ENCODE peak calls at places on chromosomes 5 and 9, in ten cellular contexts. M is osteoblast; J is CD8-positive, alpha-beta T cell; K is adipocyte; C is fibroblast of lung; L is tibial artery; H is pancreas; S is cardiac muscle cell; V is BE2C; Y is stomach. U is an unnamed sample. For H3K4me1, the result is how much of the 10 kb centered on the place peaks cover.

GRCh38 chr9:79588488-79588887 is 16.7 kb downstream of the TLE4 start:
- DNase-seq in M (no peak), J (no peak), K (no peak), C (no peak), L (no peak), H (no peak), S (no peak), V (no peak), Y (no peak), U (no peak)

GRCh38 chr5:178895615-178896571 is at the start of gene ZFP2:
- DNase-seq in M (peak), J (peak), K (peak), C (peak), L (peak), H (peak), S (peak), V (peak), Y (peak), U (no peak)

GRCh38 chr9:78539188-78539587 is 242.3 kb downstream of the PSAT1 start:
- DNase-seq in M (no peak), J (no peak), K (no peak), C (no peak), L (no peak), H (no peak), S (no peak), V (no peak), Y (no peak), U (no peak)

GRCh38 chr9:13806731-13807130 is 507.2 kb downstream of the NFIB start:
- DNase-seq in M (no peak), J (no peak), K (no peak), C (no peak), L (no peak), H (no peak), S (no peak), V (no peak), Y (no peak), U (no peak)

GRCh38 chr9:137427454-137428310 is 4.5 kb downstream of the NOXA1 start:
- DNase-seq in M (peak), J (no peak), K (no peak), C (no peak), L (no peak), H (peak), S (no peak), V (peak), Y (no peak), U (no peak)

GRCh38 chr5:173744527-173744926 is 128.1 kb upstream of the BOD1 start:
- DNase-seq in M (no peak), J (no peak), K (no peak), C (no peak), L (no peak), H (no peak), S (no peak), V (no peak), Y (no peak), U (no peak)

GRCh38 chr5:150035139-150035893 is 34.8 kb downstream of the HMGXB3 start:
- DNase-seq in M (no peak), J (no peak), K (no peak), C (no peak), L (no peak), H (no peak), S (no peak), V (no peak), Y (no peak), U (no peak)

GRCh38 chr5:43422143-43422542 is 10.0 kb upstream of the CCL28 start:
- DNase-seq in M (no peak), J (no peak), K (peak), C (peak), L (no peak), H (no peak), S (no peak), V (no peak), Y (peak), U (no peak)

GRCh38 chr5:143425835-143426234 is 22.3 kb upstream of the NR3C1 start:
- DNase-seq in M (no peak), J (no peak), K (no peak), C (no peak), L (no peak), H (no peak), S (no peak), V (no peak), Y (no peak), U (no peak)

GRCh38 chr9:86854898-86855523 is 92.3 kb downstream of the GAS1 start:
- DNase-seq in M (peak), J (no peak), K (peak), C (peak), L (no peak), H (no peak), S (peak), V (no peak), Y (no peak), U (no peak)

GRCh38 chr5:14212838-14213237 is 69.7 kb downstream of the TRIO start:
- DNase-seq in M (no peak), J (no peak), K (no peak), C (no peak), L (no peak), H (no peak), S (no peak), V (no peak), Y (no peak), U (no peak)

GRCh38 chr9:128552744-128553221 is 396 bp downstream of the SPTAN1 start:
- DNase-seq in M (peak), J (no peak), K (peak), C (peak), L (peak), H (peak), S (peak), V (peak), Y (peak), U (peak)

GRCh38 chr5:52767766-52768480 is 19.8 kb upstream of the ITGA1 start:
- DNase-seq in M (no peak), J (no peak), K (no peak), C (no peak), L (no peak), H (no peak), S (no peak), V (no peak), Y (no peak), U (no peak)

GRCh38 chr5:7396169-7397004 is 449 bp downstream of the ADCY2 start:
- DNase-seq in M (peak), J (no peak), K (peak), C (peak), L (no peak), H (peak), S (peak), V (no peak), Y (no peak), U (no peak)

GRCh38 chr5:89396262-89396975 is 513.4 kb upstream of the MEF2C start:
- DNase-seq in M (no peak), J (no peak), K (peak), C (no peak), L (no peak), H (no peak), S (no peak), V (no peak), Y (no peak), U (no peak)

GRCh38 chr5:142250119-142250518 is 74.7 kb downstream of the SPRY4 start:
- DNase-seq in M (no peak), J (no peak), K (no peak), C (no peak), L (no peak), H (no peak), S (no peak), V (no peak), Y (no peak), U (no peak)

GRCh38 chr5:78758169-78758839 is 109.7 kb upstream of the LHFPL2 start:
- DNase-seq in M (peak), J (no peak), K (peak), C (peak), L (no peak), H (no peak), S (no peak), V (no peak), Y (no peak), U (no peak)

GRCh38 chr9:35675732-35676392 is 2.1 kb downstream of the CA9 start:
- DNase-seq in M (peak), J (peak), K (peak), C (no peak), L (no peak), H (peak), S (peak), V (peak), Y (peak), U (no peak)

GRCh38 chr5:71932649-71933338 is 174.5 kb upstream of the MAP1B start:
- DNase-seq in M (peak), J (no peak), K (peak), C (peak), L (peak), H (peak), S (peak), V (peak), Y (peak), U (no peak)

GRCh38 chr5:113283558-113283957 is 151.2 kb downstream of the TSSK1B start:
- DNase-seq in M (no peak), J (no peak), K (no peak), C (no peak), L (no peak), H (no peak), S (no peak), V (no peak), Y (no peak), U (no peak)

GRCh38 chr9:86369810-86370209 is 15.6 kb upstream of the TUT7 start:
- DNase-seq in M (no peak), J (no peak), K (no peak), C (peak), L (no peak), H (no peak), S (no peak), V (no peak), Y (no peak), U (no peak)

GRCh38 chr9:122718038-122718437 is 5.8 kb upstream of the OR1L4 start:
- DNase-seq in M (no peak), J (no peak), K (no peak), C (no peak), L (no peak), H (no peak), S (no peak), V (no peak), Y (no peak), U (no peak)

GRCh38 chr5:65823174-65823573 is 101.2 kb downstream of the NLN start:
- DNase-seq in M (no peak), J (no peak), K (peak), C (peak), L (no peak), H (no peak), S (no peak), V (no peak), Y (no peak), U (no peak)

GRCh38 chr5:125083932-125084331 is 337.5 kb upstream of the ZNF608 start:
- DNase-seq in M (peak), J (no peak), K (peak), C (peak), L (no peak), H (no peak), S (no peak), V (no peak), Y (no peak), U (no peak)

GRCh38 chr9:17064558-17064957 is 70.3 kb upstream of the CNTLN start:
- DNase-seq in M (no peak), J (no peak), K (no peak), C (no peak), L (no peak), H (no peak), S (no peak), V (peak), Y (no peak), U (no peak)

GRCh38 chr5:677131-678101 is 15.7 kb downstream of the TPPP start:
- DNase-seq in M (peak), J (peak), K (no peak), C (no peak), L (peak), H (no peak), S (no peak), V (peak), Y (peak), U (no peak)

GRCh38 chr9:36018129-36018528 is 18.6 kb upstream of the RECK start:
- DNase-seq in M (no peak), J (no peak), K (no peak), C (no peak), L (no peak), H (no peak), S (no peak), V (no peak), Y (no peak), U (no peak)

GRCh38 chr5:78638423-78638822 is 10.1 kb downstream of the LHFPL2 start:
- DNase-seq in M (peak), J (no peak), K (peak), C (peak), L (peak), H (peak), S (peak), V (peak), Y (peak), U (peak)

GRCh38 chr5:117201016-117201415 is 626.4 kb upstream of the SEMA6A start:
- DNase-seq in M (no peak), J (no peak), K (peak), C (no peak), L (no peak), H (no peak), S (no peak), V (no peak), Y (no peak), U (no peak)

GRCh38 chr5:95768731-95769130 is 37.6 kb downstream of the RHOBTB3 start:
- DNase-seq in M (no peak), J (no peak), K (no peak), C (no peak), L (no peak), H (no peak), S (no peak), V (no peak), Y (no peak), U (no peak)

GRCh38 chr5:138654281-138654867 is 79.2 kb upstream of the HSPA9 start:
- DNase-seq in M (no peak), J (peak), K (no peak), C (peak), L (no peak), H (no peak), S (no peak), V (peak), Y (no peak), U (no peak)

GRCh38 chr5:179306191-179307005 is 38.9 kb downstream of the ADAMTS2 start:
- DNase-seq in M (peak), J (no peak), K (no peak), C (no peak), L (peak), H (no peak), S (no peak), V (no peak), Y (no peak), U (no peak)

GRCh38 chr5:180806351-180807011 is 3.9 kb upstream of the MGAT1 start:
- DNase-seq in M (peak), J (no peak), K (no peak), C (no peak), L (peak), H (no peak), S (no peak), V (peak), Y (no peak), U (no peak)

GRCh38 chr9:15276328-15276969 is 30.6 kb downstream of the TTC39B start:
- DNase-seq in M (no peak), J (no peak), K (no peak), C (no peak), L (no peak), H (no peak), S (no peak), V (no peak), Y (no peak), U (no peak)

GRCh38 chr9:127813739-127814226 is 11.1 kb downstream of the FPGS start:
- DNase-seq in M (peak), J (no peak), K (no peak), C (no peak), L (no peak), H (no peak), S (no peak), V (no peak), Y (no peak), U (no peak)

GRCh38 chr5:97115932-97116331 is 26.5 kb downstream of the LIX1 start:
- DNase-seq in M (no peak), J (no peak), K (no peak), C (no peak), L (no peak), H (no peak), S (peak), V (no peak), Y (no peak), U (no peak)

GRCh38 chr5:133847301-133847700 is 121.1 kb downstream of the C5orf15 start:
- DNase-seq in M (no peak), J (no peak), K (no peak), C (no peak), L (no peak), H (no peak), S (no peak), V (no peak), Y (no peak), U (no peak)

GRCh38 chr5:83720805-83721431 is at the start of gene HAPLN1:
- DNase-seq in M (peak), J (no peak), K (peak), C (peak), L (no peak), H (no peak), S (peak), V (no peak), Y (no peak), U (no peak)
- H3K4me3 ChIP-seq in M (peak), J (no peak), K (peak), C (peak), L (peak), H (no peak), S (peak), V (peak), Y (peak), U (no peak)

GRCh38 chr9:93061791-93062299 is 3.3 kb downstream of the SUSD3 start:
- DNase-seq in M (peak), J (no peak), K (no peak), C (no peak), L (no peak), H (no peak), S (no peak), V (no peak), Y (peak), U (no peak)

GRCh38 chr9:93062364-93062763 is 3.9 kb downstream of the SUSD3 start:
- DNase-seq in M (peak), J (no peak), K (no peak), C (no peak), L (no peak), H (no peak), S (no peak), V (no peak), Y (no peak), U (no peak)

GRCh38 chr9:93064392-93065124 is 6.1 kb downstream of the SUSD3 start:
- DNase-seq in M (peak), J (peak), K (no peak), C (peak), L (no peak), H (no peak), S (no peak), V (no peak), Y (peak), U (no peak)

GRCh38 chr9:93066978-93067603 is 8.6 kb downstream of the SUSD3 start:
- DNase-seq in M (no peak), J (no peak), K (no peak), C (no peak), L (no peak), H (no peak), S (no peak), V (no peak), Y (no peak), U (no peak)

GRCh38 chr9:93065321-93065720 is 6.8 kb downstream of the SUSD3 start:
- DNase-seq in M (peak), J (no peak), K (no peak), C (no peak), L (peak), H (no peak), S (no peak), V (no peak), Y (no peak), U (no peak)
- H3K4me1 ChIP-seq in M (under half), J (half or more), K (under half), C (under half), L (under half), H (under half), S (under half), V (under half), Y (under half), U (under half)

GRCh38 chr5:172643392-172643871 is 2.4 kb downstream of the NEURL1B start:
- DNase-seq in M (peak), J (no peak), K (no peak), C (no peak), L (no peak), H (no peak), S (no peak), V (no peak), Y (no peak), U (no peak)
- H3K4me3 ChIP-seq in M (no peak), J (no peak), K (no peak), C (no peak), L (peak), H (no peak), S (no peak), V (no peak), Y (peak), U (no peak)

DNA sequence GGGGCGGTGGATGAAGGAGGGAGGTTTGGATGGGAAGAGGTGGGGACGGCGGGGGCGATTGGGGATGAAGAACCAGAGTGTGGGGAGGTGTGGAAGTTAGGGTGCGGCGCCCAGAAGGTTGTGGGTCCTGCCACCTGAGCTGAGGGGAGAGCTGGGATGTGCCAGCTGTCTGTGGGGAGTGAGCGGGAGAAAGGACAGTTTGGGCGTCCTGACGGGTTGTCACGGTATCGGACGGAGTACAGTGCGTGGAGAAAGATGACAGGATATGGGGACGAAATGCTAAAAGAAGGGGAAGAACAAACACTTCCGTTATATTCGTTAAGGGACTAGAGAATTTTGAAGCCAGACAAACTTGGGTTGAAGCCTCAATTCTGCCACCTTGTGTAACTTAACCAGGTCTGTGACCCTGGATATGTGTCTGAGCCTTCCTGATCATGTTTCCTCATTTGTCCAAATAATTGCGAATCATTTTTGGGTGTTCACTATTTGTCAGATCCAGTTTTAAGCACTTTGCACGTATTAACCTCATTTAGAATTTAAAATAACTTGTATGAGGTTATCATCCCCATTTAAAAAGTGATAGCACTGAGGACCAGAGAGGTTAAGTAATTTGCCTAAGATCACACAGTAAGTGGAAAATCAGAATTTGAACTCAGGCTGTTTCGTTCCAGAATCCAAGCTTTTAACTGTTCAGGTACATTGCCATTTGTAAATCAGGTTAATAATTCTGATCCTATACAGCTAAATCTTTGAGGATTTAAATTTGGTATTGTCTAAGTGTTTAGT is 689 bp downstream of the CNTRL start:
- DNase-seq in M (peak), J (peak), K (peak), C (no peak), L (no peak), H (no peak), S (peak), V (no peak), Y (no peak), U (no peak)
- H3K4me1 ChIP-seq in M (under half), J (under half), K (under half), C (under half), L (under half), H (under half), S (under half), V (under half), Y (under half), U (under half)

GRCh38 chr9:129776566-129776937 is 23.7 kb upstream of the PTGES start:
- DNase-seq in M (peak), J (no peak), K (no peak), C (peak), L (no peak), H (no peak), S (no peak), V (no peak), Y (no peak), U (no peak)
- H3K4me3 ChIP-seq in M (peak), J (no peak), K (peak), C (peak), L (no peak), H (no peak), S (no peak), V (no peak), Y (no peak), U (no peak)

GRCh38 chr5:82639393-82640144 is 361.4 kb upstream of the RPS23 start:
- DNase-seq in M (peak), J (no peak), K (peak), C (peak), L (no peak), H (no peak), S (no peak), V (no peak), Y (no peak), U (no peak)
- H3K4me1 ChIP-seq in M (under half), J (under half), K (under half), C (under half), L (under half), H (under half), S (under half), V (under half), Y (under half), U (under half)

DNA sequence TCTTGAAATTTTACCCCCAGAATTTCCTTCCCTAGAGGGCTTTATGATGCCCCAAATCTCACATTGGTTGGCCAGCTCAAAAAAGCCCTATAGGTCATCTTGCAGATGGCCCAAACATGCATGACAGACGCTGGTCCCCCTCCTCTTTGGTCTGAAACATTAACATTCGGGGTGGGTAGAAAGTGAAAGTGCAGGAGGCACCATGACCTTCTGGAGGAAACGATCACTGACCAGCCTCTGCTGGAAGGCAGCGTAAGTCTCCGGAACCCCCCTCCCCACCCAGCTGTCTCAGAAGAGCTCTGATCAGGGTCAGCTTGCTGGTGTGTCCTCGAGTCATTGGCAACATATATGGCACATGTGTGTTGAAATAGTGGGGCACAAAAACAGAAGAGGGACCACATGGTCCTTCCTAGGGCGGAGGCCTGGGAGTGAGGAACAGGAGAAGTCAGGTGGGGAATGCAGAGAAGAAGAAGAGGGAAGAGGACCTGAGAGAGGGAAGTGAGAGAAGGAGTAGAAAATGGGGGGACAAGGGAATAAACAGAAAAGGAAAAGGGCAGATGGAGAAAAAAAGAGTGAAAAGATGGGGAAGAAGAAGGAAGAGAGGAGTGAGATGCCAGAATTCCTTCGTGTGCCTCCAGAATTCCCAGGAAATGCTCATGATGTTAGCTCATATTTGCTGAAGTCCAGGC is 46.2 kb downstream of the IL31RA start:
- DNase-seq in M (no peak), J (no peak), K (no peak), C (no peak), L (no peak), H (no peak), S (no peak), V (no peak), Y (no peak), U (no peak)
- H3K4me3 ChIP-seq in M (peak), J (no peak), K (peak), C (peak), L (peak), H (no peak), S (no peak), V (peak), Y (no peak), U (no peak)

GRCh38 chr9:95771556-95772280 is 103.8 kb upstream of the ERCC6L2 start:
- DNase-seq in M (no peak), J (no peak), K (no peak), C (peak), L (no peak), H (no peak), S (peak), V (no peak), Y (peak), U (no peak)
- H3K4me1 ChIP-seq in M (under half), J (under half), K (under half), C (under half), L (under half), H (under half), S (under half), V (under half), Y (under half), U (under half)

U was measured in HAP-1.